ENCODE peak calls at places on chromosomes 1 and 21, in five cellular contexts. I, V, P, T and Y are unnamed samples.

GRCh38 chr1:186311375-186312051 is 63.5 kb downstream of the TPR start:
- DNase-seq in I (no peak), V (no peak), P (no peak), T (no peak), Y (no peak)

GRCh38 chr1:26555550-26555981 is 26.0 kb downstream of the RPS6KA1 start:
- DNase-seq in I (no peak), V (no peak), P (no peak), T (no peak), Y (no peak)

GRCh38 chr1:229887043-229887822 is 179.8 kb upstream of the GALNT2 start:
- DNase-seq in I (no peak), V (peak), P (no peak), T (no peak), Y (no peak)

GRCh38 chr1:206001476-206001888 is 1.7 kb downstream of the RAB7B start:
- DNase-seq in I (no peak), V (peak), P (no peak), T (no peak), Y (no peak)

GRCh38 chr1:205535866-205536758 is 31.6 kb downstream of the CDK18 start:
- DNase-seq in I (no peak), V (no peak), P (no peak), T (no peak), Y (no peak)

GRCh38 chr1:219441884-219442283 is 171.0 kb downstream of the ZC3H11B start:
- DNase-seq in I (no peak), V (no peak), P (no peak), T (no peak), Y (no peak)

GRCh38 chr1:175267716-175268416 is 75.3 kb upstream of the KIAA0040 start:
- DNase-seq in I (no peak), V (no peak), P (no peak), T (no peak), Y (no peak)

GRCh38 chr1:6438047-6438525 is 13.5 kb downstream of the ESPN start:
- DNase-seq in I (peak), V (peak), P (peak), T (peak), Y (peak)

GRCh38 chr1:90837420-90837819 is 120.3 kb upstream of the BARHL2 start:
- DNase-seq in I (no peak), V (no peak), P (no peak), T (no peak), Y (no peak)

GRCh38 chr1:28671254-28671780 is 2.7 kb downstream of the GMEB1 start:
- DNase-seq in I (no peak), V (no peak), P (no peak), T (no peak), Y (no peak)

GRCh38 chr1:67632356-67632755 is 52.6 kb upstream of the GADD45A start:
- DNase-seq in I (no peak), V (no peak), P (no peak), T (no peak), Y (no peak)

GRCh38 chr1:82153282-82153630 is 352.5 kb downstream of the ADGRL2 start:
- DNase-seq in I (no peak), V (peak), P (peak), T (no peak), Y (no peak)

GRCh38 chr21:44267655-44268142 is 6.0 kb upstream of the DNMT3L start:
- DNase-seq in I (no peak), V (no peak), P (no peak), T (no peak), Y (no peak)

GRCh38 chr1:108611984-108612383 is 48.9 kb downstream of the HENMT1 start:
- DNase-seq in I (no peak), V (no peak), P (no peak), T (no peak), Y (no peak)

GRCh38 chr21:42149656-42150457 is 69.1 kb upstream of the ABCG1 start:
- DNase-seq in I (no peak), V (no peak), P (no peak), T (no peak), Y (no peak)

GRCh38 chr1:178050084-178050483 is 43.8 kb upstream of the RASAL2 start:
- DNase-seq in I (no peak), V (no peak), P (no peak), T (no peak), Y (no peak)

GRCh38 chr1:147760481-147761260 is at the start of gene GJA5:
- DNase-seq in I (no peak), V (no peak), P (no peak), T (no peak), Y (no peak)

GRCh38 chr1:233901495-233901894 is 3.0 kb upstream of the SLC35F3 start:
- DNase-seq in I (no peak), V (no peak), P (no peak), T (no peak), Y (no peak)

GRCh38 chr1:30840904-30841598 is 67.5 kb downstream of the SDC3 start:
- DNase-seq in I (no peak), V (no peak), P (no peak), T (no peak), Y (no peak)

GRCh38 chr1:110253213-110253612 is 43.1 kb downstream of the KCNC4 start:
- DNase-seq in I (no peak), V (no peak), P (no peak), T (no peak), Y (no peak)

GRCh38 chr1:13749543-13750307 is 49.7 kb downstream of the PRDM2 start:
- DNase-seq in I (no peak), V (peak), P (no peak), T (no peak), Y (no peak)

GRCh38 chr1:245735831-245736530 is 581.2 kb downstream of the KIF26B start:
- DNase-seq in I (no peak), V (no peak), P (no peak), T (no peak), Y (no peak)

GRCh38 chr1:203038217-203038741 is 12.0 kb downstream of the PPFIA4 start:
- DNase-seq in I (no peak), V (peak), P (no peak), T (no peak), Y (no peak)

GRCh38 chr1:32042330-32042729 is 28.7 kb downstream of the KHDRBS1 start:
- DNase-seq in I (no peak), V (no peak), P (no peak), T (no peak), Y (no peak)

GRCh38 chr1:13900583-13900982 is 200.6 kb downstream of the PRDM2 start:
- DNase-seq in I (no peak), V (no peak), P (no peak), T (no peak), Y (no peak)

GRCh38 chr1:71365451-71365850 is 284.6 kb upstream of the ZRANB2 start:
- DNase-seq in I (no peak), V (no peak), P (no peak), T (no peak), Y (no peak)

GRCh38 chr1:24102966-24103365 is 9.0 kb downstream of the MYOM3 start:
- DNase-seq in I (no peak), V (no peak), P (no peak), T (no peak), Y (no peak)

GRCh38 chr1:56811331-56811730 is 7.9 kb downstream of the FYB2 start:
- DNase-seq in I (no peak), V (no peak), P (no peak), T (no peak), Y (no peak)